ENCODE peak calls at places on chromosomes 5 and 9, in seven cellular contexts. Q is stimulated activated CD4-positive, alpha-beta T cell treated with anti-CD3 and anti-CD28 coated beads, Interleukin-4, amount 100 ng/mL, for 1 hour; F is heart left ventricle; P is fibroblast of villous mesenchyme; D is SHP77; B is heart right ventricle; W is SIG-M5. S is an unnamed sample.

GRCh38 chr9:134950811-134951210 is 33.1 kb upstream of the FCN1 start:
- DNase-seq in Q (no peak), F (no peak), P (no peak), D (no peak), B (no peak), W (no peak), S (no peak)

GRCh38 chr9:69502671-69503301 is 169.4 kb downstream of the APBA1 start:
- DNase-seq in Q (no peak), F (no peak), P (peak), D (no peak), B (no peak), W (no peak), S (no peak)

GRCh38 chr5:92652735-92653134 is 928.3 kb downstream of the NR2F1-AS1 start:
- DNase-seq in Q (no peak), F (no peak), P (peak), D (no peak), B (no peak), W (no peak), S (no peak)

GRCh38 chr5:157464518-157465171 is 4.6 kb downstream of the NIPAL4 start:
- DNase-seq in Q (peak), F (no peak), P (peak), D (no peak), B (no peak), W (peak), S (no peak)

GRCh38 chr9:130805510-130806387 is 29.3 kb upstream of the ABL1 start:
- DNase-seq in Q (no peak), F (no peak), P (peak), D (no peak), B (no peak), W (no peak), S (no peak)

GRCh38 chr5:55407059-55407684 is 99.4 kb downstream of the MTREX start:
- DNase-seq in Q (no peak), F (no peak), P (peak), D (peak), B (no peak), W (no peak), S (no peak)

GRCh38 chr9:131677445-131678180 is 62.3 kb downstream of the RAPGEF1 start:
- DNase-seq in Q (no peak), F (no peak), P (peak), D (peak), B (no peak), W (no peak), S (no peak)

GRCh38 chr5:153982206-153982605 is 56.5 kb downstream of the FAM114A2 start:
- DNase-seq in Q (no peak), F (no peak), P (no peak), D (no peak), B (no peak), W (no peak), S (no peak)

GRCh38 chr9:79360387-79361347 is 211.1 kb upstream of the TLE4 start:
- DNase-seq in Q (no peak), F (no peak), P (no peak), D (no peak), B (no peak), W (no peak), S (no peak)

GRCh38 chr5:73306078-73306719 is 133.2 kb downstream of the TMEM174 start:
- DNase-seq in Q (no peak), F (no peak), P (no peak), D (no peak), B (no peak), W (no peak), S (no peak)

GRCh38 chr5:135491552-135492318 is 39.6 kb upstream of the TIFAB start:
- DNase-seq in Q (no peak), F (no peak), P (no peak), D (peak), B (no peak), W (no peak), S (no peak)

GRCh38 chr9:115691097-115691496 is 462.5 kb upstream of the PAPPA start:
- DNase-seq in Q (no peak), F (no peak), P (peak), D (no peak), B (no peak), W (no peak), S (no peak)

GRCh38 chr5:61277190-61277589 is 54.9 kb upstream of the ZSWIM6 start:
- DNase-seq in Q (no peak), F (no peak), P (peak), D (no peak), B (no peak), W (no peak), S (no peak)

GRCh38 chr5:9558319-9558965 is 12.6 kb upstream of the SEMA5A start:
- DNase-seq in Q (no peak), F (no peak), P (no peak), D (no peak), B (no peak), W (no peak), S (no peak)

GRCh38 chr5:41832430-41832829 is 37.8 kb downstream of the OXCT1 start:
- DNase-seq in Q (no peak), F (no peak), P (no peak), D (no peak), B (no peak), W (no peak), S (no peak)

GRCh38 chr5:136686192-136686872 is 321.0 kb upstream of the TRPC7 start:
- DNase-seq in Q (no peak), F (no peak), P (peak), D (peak), B (no peak), W (no peak), S (peak)

GRCh38 chr9:73451003-73451402 is 299.3 kb downstream of the ANXA1 start:
- DNase-seq in Q (no peak), F (no peak), P (no peak), D (no peak), B (no peak), W (no peak), S (no peak)

GRCh38 chr5:7886849-7887460 is 18.0 kb downstream of the MTRR start:
- DNase-seq in Q (no peak), F (no peak), P (peak), D (peak), B (no peak), W (no peak), S (no peak)

GRCh38 chr9:127316586-127317383 is 52.2 kb downstream of the GARNL3 start:
- DNase-seq in Q (no peak), F (no peak), P (no peak), D (no peak), B (no peak), W (no peak), S (no peak)

GRCh38 chr9:116087246-116087645 is 66.3 kb upstream of the PAPPA start:
- DNase-seq in Q (no peak), F (peak), P (peak), D (no peak), B (peak), W (no peak), S (no peak)

GRCh38 chr9:138103824-138104206 is 226.2 kb downstream of the CACNA1B start:
- DNase-seq in Q (no peak), F (no peak), P (no peak), D (no peak), B (no peak), W (no peak), S (no peak)

S was measured in testis.